ENCODE peak calls at places on chromosomes 2 and 18, in eight cellular contexts. M is HT1080; H is T-helper 1 cell; U is caudate nucleus; T is RWPE1; A is CD4-positive, alpha-beta T cell; C is HAP-1; Z is EL. B is an unnamed sample.

GRCh38 chr18:12908706-12909105 is 24.7 kb upstream of the PTPN2 start:
- DNase-seq in C (no peak), Z (no peak), A (no peak), H (no peak), U (no peak), M (no peak), T (no peak), B (no peak)

GRCh38 chr18:48133675-48134251 is 203.3 kb upstream of the SMAD2 start:
- DNase-seq in Z (no peak), H (no peak), U (no peak), A (no peak), M (no peak), T (peak; percentile 36), C (no peak), B (no peak)

GRCh38 chr2:71948781-71949536 is 198.7 kb downstream of the CYP26B1 start:
- DNase-seq in T (no peak), U (no peak), H (no peak), C (no peak), Z (peak; percentile 86), M (no peak), A (no peak), B (no peak)

GRCh38 chr2:203330434-203330833 is 2.2 kb downstream of the ABI2 start:
- DNase-seq in A (no peak), H (no peak), C (no peak), Z (peak; percentile 54), T (peak; percentile 24), M (no peak), U (no peak), B (no peak)

GRCh38 chr18:59139291-59139614 is 431 bp upstream of the SEC11C start:
- DNase-seq in A (peak; percentile 89), Z (peak; percentile 87), M (no peak), T (peak; percentile 91), H (peak; percentile 85), C (peak; percentile 93), U (peak; percentile 89), B (peak; percentile 89)

GRCh38 chr2:39736593-39736992 is 42.5 kb downstream of the THUMPD2 start:
- DNase-seq in Z (peak; percentile 88), T (no peak), A (no peak), U (no peak), H (no peak), C (no peak), M (no peak), B (no peak)

GRCh38 chr18:49002881-49003280 is 52.1 kb upstream of the SMAD7 start:
- DNase-seq in Z (no peak), A (no peak), U (no peak), T (no peak), C (no peak), H (no peak), M (no peak), B (no peak)

GRCh38 chr2:218006741-218007140 is 3.9 kb upstream of the TNS1 start:
- DNase-seq in Z (peak; percentile 48), T (no peak), H (no peak), U (no peak), M (peak; percentile 89), A (no peak), C (no peak), B (no peak)

GRCh38 chr18:55552498-55553189 is 35.3 kb downstream of the TCF4 start:
- DNase-seq in C (no peak), U (no peak), Z (no peak), M (no peak), A (no peak), T (no peak), H (no peak), B (no peak)

GRCh38 chr2:183950673-183951072 is 647.7 kb upstream of the ZNF804A start:
- DNase-seq in U (no peak), Z (peak; percentile 11), T (no peak), A (no peak), H (no peak), M (no peak), C (no peak), B (no peak)

GRCh38 chr2:181104512-181105121 is 124.2 kb downstream of the UBE2E3 start:
- DNase-seq in M (peak; percentile 54), A (no peak), H (no peak), Z (peak; percentile 68), C (peak; percentile 29), T (peak; percentile 38), U (no peak), B (no peak)

GRCh38 chr2:146652311-146652710 is 1192.5 kb upstream of the ACVR2A start:
- DNase-seq in H (no peak), C (no peak), U (no peak), A (no peak), M (no peak), Z (peak; percentile 77), T (peak; percentile 1), B (no peak)

GRCh38 chr2:197219636-197220035 is 90.9 kb downstream of the ANKRD44 start:
- DNase-seq in M (no peak), T (no peak), U (no peak), Z (no peak), C (no peak), H (no peak), A (no peak), B (no peak)

GRCh38 chr18:54205951-54206350 is 18.5 kb downstream of the MBD2 start:
- DNase-seq in A (no peak), H (no peak), M (no peak), Z (no peak), C (no peak), T (no peak), U (no peak), B (no peak)

GRCh38 chr2:1968222-1968987 is 224.1 kb upstream of the PXDN start:
- DNase-seq in U (no peak), M (no peak), T (no peak), A (no peak), H (no peak), Z (no peak), C (no peak), B (no peak)

GRCh38 chr2:103427567-103427966 is 665.7 kb downstream of the TMEM182 start:
- DNase-seq in A (no peak), U (no peak), M (no peak), T (no peak), H (no peak), C (no peak), Z (no peak), B (no peak)

GRCh38 chr2:17934721-17935120 is 56.3 kb downstream of the KCNS3 start:
- DNase-seq in H (no peak), Z (peak; percentile 76), C (no peak), U (no peak), M (peak; percentile 49), A (no peak), T (no peak), B (no peak)

GRCh38 chr2:56018202-56018601 is 94.6 kb upstream of the EFEMP1 start:
- DNase-seq in T (no peak), U (no peak), Z (no peak), C (no peak), A (no peak), M (no peak), H (no peak), B (no peak)

GRCh38 chr2:221444106-221444505 is 128.0 kb downstream of the EPHA4 start:
- DNase-seq in H (no peak), Z (peak; percentile 62), T (peak; percentile 23), C (no peak), M (peak; percentile 77), U (no peak), A (no peak), B (no peak)

GRCh38 chr2:85945576-85945975 is 56.8 kb upstream of the ST3GAL5 start:
- DNase-seq in T (no peak), C (no peak), H (no peak), A (no peak), Z (no peak), M (no peak), U (no peak), B (no peak)

GRCh38 chr18:44781890-44782289 is 101.2 kb downstream of the SETBP1 start:
- DNase-seq in Z (peak; percentile 18), U (no peak), H (no peak), M (peak; percentile 45), A (no peak), T (no peak), C (no peak), B (no peak)

GRCh38 chr2:205086689-205087088 is 541.4 kb downstream of the PARD3B start:
- DNase-seq in H (no peak), T (no peak), C (peak; percentile 19), U (no peak), Z (peak; percentile 35), A (no peak), M (no peak), B (no peak)

GRCh38 chr2:6896930-6897759 is 19.6 kb downstream of the RSAD2 start:
- DNase-seq in U (no peak), Z (peak; percentile 16), C (no peak), H (no peak), M (peak; percentile 45), A (no peak), T (no peak), B (no peak)

GRCh38 chr2:49029406-49029805 is 124.9 kb downstream of the FSHR start:
- DNase-seq in H (no peak), U (no peak), T (no peak), C (no peak), M (no peak), A (no peak), Z (no peak), B (no peak)

GRCh38 chr2:46873632-46874068 is 42.0 kb downstream of the MCFD2 start:
- DNase-seq in U (peak; percentile 27), C (peak; percentile 32), H (no peak), T (peak; percentile 97), M (peak; percentile 95), A (no peak), Z (peak; percentile 95), B (peak; percentile 71)

GRCh38 chr2:66340521-66340920 is 94.4 kb upstream of the MEIS1 start:
- DNase-seq in C (no peak), U (no peak), Z (no peak), M (no peak), H (no peak), A (no peak), T (no peak), B (no peak)

GRCh38 chr18:24176727-24177416 is 38.0 kb downstream of the CABYR start:
- DNase-seq in T (peak; percentile 37), M (peak; percentile 56), U (peak; percentile 79), H (no peak), C (peak; percentile 84), A (no peak), Z (peak; percentile 57), B (peak; percentile 28)

B was measured in occipital lobe.